ENCODE peak calls at places on chromosome 6, in seven cellular contexts. One of them, this sample, is unnamed.

GRCh38 chr6:46052479-46052878 is 36.8 kb upstream of the CLIC5 start:
- DNase-seq in GM04504: no peak
- DNase-seq in NCI-H1417: no peak
- DNase-seq in activated naive CD4-positive, alpha-beta T cell: no peak
- DNase-seq in activated CD4-positive, alpha-beta T cell treated with anti-CD3 and anti-CD28 coated beads, Interleukin-2, amount 50 U/mL, for 48 hours: no peak
- DNase-seq in A172: no peak
- DNase-seq in NCI-H1436: no peak
- DNase-seq in this sample: no peak

GRCh38 chr6:41056768-41057490 is 3.9 kb downstream of the APOBEC2 start:
- DNase-seq in GM04504: no peak
- DNase-seq in NCI-H1417: no peak
- DNase-seq in activated naive CD4-positive, alpha-beta T cell: no peak
- DNase-seq in activated CD4-positive, alpha-beta T cell treated with anti-CD3 and anti-CD28 coated beads, Interleukin-2, amount 50 U/mL, for 48 hours: no peak
- DNase-seq in A172: no peak
- DNase-seq in NCI-H1436: no peak
- DNase-seq in this sample: no peak

GRCh38 chr6:72084992-72085569 is 198.7 kb downstream of the RIMS1 start:
- DNase-seq in GM04504: no peak
- DNase-seq in NCI-H1417: peak
- DNase-seq in activated naive CD4-positive, alpha-beta T cell: no peak
- DNase-seq in activated CD4-positive, alpha-beta T cell treated with anti-CD3 and anti-CD28 coated beads, Interleukin-2, amount 50 U/mL, for 48 hours: no peak
- DNase-seq in A172: no peak
- DNase-seq in NCI-H1436: no peak
- DNase-seq in this sample: peak

GRCh38 chr6:105898286-105898685 is 187.8 kb upstream of the PRDM1 start:
- DNase-seq in GM04504: peak
- DNase-seq in NCI-H1417: no peak
- DNase-seq in activated naive CD4-positive, alpha-beta T cell: no peak
- DNase-seq in activated CD4-positive, alpha-beta T cell treated with anti-CD3 and anti-CD28 coated beads, Interleukin-2, amount 50 U/mL, for 48 hours: peak
- DNase-seq in A172: peak
- DNase-seq in NCI-H1436: no peak
- DNase-seq in this sample: no peak

GRCh38 chr6:46440133-46440532 is 51.1 kb downstream of the RCAN2 start:
- DNase-seq in GM04504: peak
- DNase-seq in NCI-H1417: no peak
- DNase-seq in activated naive CD4-positive, alpha-beta T cell: no peak
- DNase-seq in activated CD4-positive, alpha-beta T cell treated with anti-CD3 and anti-CD28 coated beads, Interleukin-2, amount 50 U/mL, for 48 hours: no peak
- DNase-seq in A172: no peak
- DNase-seq in NCI-H1436: no peak
- DNase-seq in this sample: no peak

GRCh38 chr6:3893487-3893886 is 44.3 kb downstream of the FAM50B start:
- DNase-seq in GM04504: no peak
- DNase-seq in NCI-H1417: no peak
- DNase-seq in activated naive CD4-positive, alpha-beta T cell: no peak
- DNase-seq in activated CD4-positive, alpha-beta T cell treated with anti-CD3 and anti-CD28 coated beads, Interleukin-2, amount 50 U/mL, for 48 hours: no peak
- DNase-seq in A172: no peak
- DNase-seq in NCI-H1436: no peak
- DNase-seq in this sample: no peak

GRCh38 chr6:163414367-163415175 is at the start of gene QKI:
- DNase-seq in GM04504: peak
- DNase-seq in NCI-H1417: peak
- DNase-seq in activated naive CD4-positive, alpha-beta T cell: peak
- DNase-seq in activated CD4-positive, alpha-beta T cell treated with anti-CD3 and anti-CD28 coated beads, Interleukin-2, amount 50 U/mL, for 48 hours: peak
- DNase-seq in A172: peak
- DNase-seq in NCI-H1436: peak
- DNase-seq in this sample: no peak

GRCh38 chr6:73285674-73286283 is 22.8 kb upstream of the KHDC1 start:
- DNase-seq in GM04504: no peak
- DNase-seq in NCI-H1417: peak
- DNase-seq in activated naive CD4-positive, alpha-beta T cell: no peak
- DNase-seq in activated CD4-positive, alpha-beta T cell treated with anti-CD3 and anti-CD28 coated beads, Interleukin-2, amount 50 U/mL, for 48 hours: no peak
- DNase-seq in A172: peak
- DNase-seq in NCI-H1436: no peak
- DNase-seq in this sample: peak

GRCh38 chr6:102438181-102438580 is 1044.7 kb downstream of the GRIK2 start:
- DNase-seq in GM04504: no peak
- DNase-seq in NCI-H1417: no peak
- DNase-seq in activated naive CD4-positive, alpha-beta T cell: no peak
- DNase-seq in activated CD4-positive, alpha-beta T cell treated with anti-CD3 and anti-CD28 coated beads, Interleukin-2, amount 50 U/mL, for 48 hours: no peak
- DNase-seq in A172: no peak
- DNase-seq in NCI-H1436: no peak
- DNase-seq in this sample: no peak

GRCh38 chr6:136897071-136897470 is 25.0 kb upstream of the SLC35D3 start:
- DNase-seq in GM04504: no peak
- DNase-seq in NCI-H1417: peak
- DNase-seq in activated naive CD4-positive, alpha-beta T cell: no peak
- DNase-seq in activated CD4-positive, alpha-beta T cell treated with anti-CD3 and anti-CD28 coated beads, Interleukin-2, amount 50 U/mL, for 48 hours: no peak
- DNase-seq in A172: no peak
- DNase-seq in NCI-H1436: no peak
- DNase-seq in this sample: no peak

GRCh38 chr6:131776986-131777385 is 30.8 kb upstream of the ENPP1 start:
- DNase-seq in GM04504: no peak
- DNase-seq in NCI-H1417: no peak
- DNase-seq in activated naive CD4-positive, alpha-beta T cell: no peak
- DNase-seq in activated CD4-positive, alpha-beta T cell treated with anti-CD3 and anti-CD28 coated beads, Interleukin-2, amount 50 U/mL, for 48 hours: no peak
- DNase-seq in A172: no peak
- DNase-seq in NCI-H1436: no peak
- DNase-seq in this sample: no peak

GRCh38 chr6:157323114-157323923 is at the start of gene TMEM242:
- DNase-seq in GM04504: peak
- DNase-seq in NCI-H1417: no peak
- DNase-seq in activated naive CD4-positive, alpha-beta T cell: no peak
- DNase-seq in activated CD4-positive, alpha-beta T cell treated with anti-CD3 and anti-CD28 coated beads, Interleukin-2, amount 50 U/mL, for 48 hours: peak
- DNase-seq in A172: peak
- DNase-seq in NCI-H1436: no peak
- DNase-seq in this sample: peak

GRCh38 chr6:150599199-150600002 is at the start of gene PLEKHG1:
- DNase-seq in GM04504: no peak
- DNase-seq in NCI-H1417: peak
- DNase-seq in activated naive CD4-positive, alpha-beta T cell: no peak
- DNase-seq in activated CD4-positive, alpha-beta T cell treated with anti-CD3 and anti-CD28 coated beads, Interleukin-2, amount 50 U/mL, for 48 hours: peak
- DNase-seq in A172: peak
- DNase-seq in NCI-H1436: peak
- DNase-seq in this sample: no peak

GRCh38 chr6:156686429-156686939 is 90.7 kb upstream of the ARID1B start:
- DNase-seq in GM04504: peak
- DNase-seq in NCI-H1417: peak
- DNase-seq in activated naive CD4-positive, alpha-beta T cell: no peak
- DNase-seq in activated CD4-positive, alpha-beta T cell treated with anti-CD3 and anti-CD28 coated beads, Interleukin-2, amount 50 U/mL, for 48 hours: peak
- DNase-seq in A172: peak
- DNase-seq in NCI-H1436: peak
- DNase-seq in this sample: peak

GRCh38 chr6:84719152-84719551 is 45.2 kb downstream of the TBX18 start:
- DNase-seq in GM04504: no peak
- DNase-seq in NCI-H1417: no peak
- DNase-seq in activated naive CD4-positive, alpha-beta T cell: no peak
- DNase-seq in activated CD4-positive, alpha-beta T cell treated with anti-CD3 and anti-CD28 coated beads, Interleukin-2, amount 50 U/mL, for 48 hours: no peak
- DNase-seq in A172: no peak
- DNase-seq in NCI-H1436: no peak
- DNase-seq in this sample: no peak

GRCh38 chr6:110874880-110875547 is 429 bp downstream of the AMD1 start:
- DNase-seq in GM04504: no peak
- DNase-seq in NCI-H1417: no peak
- DNase-seq in activated naive CD4-positive, alpha-beta T cell: peak
- DNase-seq in activated CD4-positive, alpha-beta T cell treated with anti-CD3 and anti-CD28 coated beads, Interleukin-2, amount 50 U/mL, for 48 hours: peak
- DNase-seq in A172: no peak
- DNase-seq in NCI-H1436: no peak
- DNase-seq in this sample: no peak

GRCh38 chr6:43740961-43741764 is 28.8 kb upstream of the VEGFA start:
- DNase-seq in GM04504: no peak
- DNase-seq in NCI-H1417: no peak
- DNase-seq in activated naive CD4-positive, alpha-beta T cell: no peak
- DNase-seq in activated CD4-positive, alpha-beta T cell treated with anti-CD3 and anti-CD28 coated beads, Interleukin-2, amount 50 U/mL, for 48 hours: no peak
- DNase-seq in A172: no peak
- DNase-seq in NCI-H1436: no peak
- DNase-seq in this sample: no peak

GRCh38 chr6:85669735-85670194 is 27.1 kb upstream of the SYNCRIP start:
- DNase-seq in GM04504: no peak
- DNase-seq in NCI-H1417: no peak
- DNase-seq in activated naive CD4-positive, alpha-beta T cell: no peak
- DNase-seq in activated CD4-positive, alpha-beta T cell treated with anti-CD3 and anti-CD28 coated beads, Interleukin-2, amount 50 U/mL, for 48 hours: peak
- DNase-seq in A172: no peak
- DNase-seq in NCI-H1436: no peak
- DNase-seq in this sample: peak

GRCh38 chr6:53009056-53009455 is 14.0 kb upstream of the GSTA4 start:
- DNase-seq in GM04504: no peak
- DNase-seq in NCI-H1417: no peak
- DNase-seq in activated naive CD4-positive, alpha-beta T cell: no peak
- DNase-seq in activated CD4-positive, alpha-beta T cell treated with anti-CD3 and anti-CD28 coated beads, Interleukin-2, amount 50 U/mL, for 48 hours: no peak
- DNase-seq in A172: no peak
- DNase-seq in NCI-H1436: no peak
- DNase-seq in this sample: no peak

GRCh38 chr6:4004249-4004648 is 74.7 kb downstream of the FAM217A start:
- DNase-seq in GM04504: no peak
- DNase-seq in NCI-H1417: no peak
- DNase-seq in activated naive CD4-positive, alpha-beta T cell: no peak
- DNase-seq in activated CD4-positive, alpha-beta T cell treated with anti-CD3 and anti-CD28 coated beads, Interleukin-2, amount 50 U/mL, for 48 hours: no peak
- DNase-seq in A172: no peak
- DNase-seq in NCI-H1436: no peak
- DNase-seq in this sample: no peak

GRCh38 chr6:154041001-154041400 is 2.0 kb downstream of the OPRM1 start:
- DNase-seq in GM04504: no peak
- DNase-seq in NCI-H1417: peak
- DNase-seq in activated naive CD4-positive, alpha-beta T cell: no peak
- DNase-seq in activated CD4-positive, alpha-beta T cell treated with anti-CD3 and anti-CD28 coated beads, Interleukin-2, amount 50 U/mL, for 48 hours: no peak
- DNase-seq in A172: no peak
- DNase-seq in NCI-H1436: no peak
- DNase-seq in this sample: no peak

GRCh38 chr6:145261758-145262157 is 473.6 kb downstream of the EPM2A start:
- DNase-seq in GM04504: no peak
- DNase-seq in NCI-H1417: no peak
- DNase-seq in activated naive CD4-positive, alpha-beta T cell: no peak
- DNase-seq in activated CD4-positive, alpha-beta T cell treated with anti-CD3 and anti-CD28 coated beads, Interleukin-2, amount 50 U/mL, for 48 hours: no peak
- DNase-seq in A172: no peak
- DNase-seq in NCI-H1436: no peak
- DNase-seq in this sample: no peak

GRCh38 chr6:119034827-119035458 is 43.5 kb downstream of the FAM184A start:
- DNase-seq in GM04504: no peak
- DNase-seq in NCI-H1417: no peak
- DNase-seq in activated naive CD4-positive, alpha-beta T cell: no peak
- DNase-seq in activated CD4-positive, alpha-beta T cell treated with anti-CD3 and anti-CD28 coated beads, Interleukin-2, amount 50 U/mL, for 48 hours: no peak
- DNase-seq in A172: no peak
- DNase-seq in NCI-H1436: no peak
- DNase-seq in this sample: no peak

GRCh38 chr6:134491473-134491872 is 173.6 kb upstream of the SGK1 start:
- DNase-seq in GM04504: no peak
- DNase-seq in NCI-H1417: no peak
- DNase-seq in activated naive CD4-positive, alpha-beta T cell: no peak
- DNase-seq in activated CD4-positive, alpha-beta T cell treated with anti-CD3 and anti-CD28 coated beads, Interleukin-2, amount 50 U/mL, for 48 hours: no peak
- DNase-seq in A172: peak
- DNase-seq in NCI-H1436: no peak
- DNase-seq in this sample: no peak

GRCh38 chr6:20069130-20069529 is 143.1 kb downstream of the MBOAT1 start:
- DNase-seq in GM04504: no peak
- DNase-seq in NCI-H1417: peak
- DNase-seq in activated naive CD4-positive, alpha-beta T cell: no peak
- DNase-seq in activated CD4-positive, alpha-beta T cell treated with anti-CD3 and anti-CD28 coated beads, Interleukin-2, amount 50 U/mL, for 48 hours: no peak
- DNase-seq in A172: no peak
- DNase-seq in NCI-H1436: no peak
- DNase-seq in this sample: no peak

GRCh38 chr6:158059108-158059507 is 77.4 kb downstream of the SYNJ2 start:
- DNase-seq in GM04504: no peak
- DNase-seq in NCI-H1417: no peak
- DNase-seq in activated naive CD4-positive, alpha-beta T cell: no peak
- DNase-seq in activated CD4-positive, alpha-beta T cell treated with anti-CD3 and anti-CD28 coated beads, Interleukin-2, amount 50 U/mL, for 48 hours: no peak
- DNase-seq in A172: no peak
- DNase-seq in NCI-H1436: no peak
- DNase-seq in this sample: no peak

GRCh38 chr6:10676403-10676802 is 18.0 kb downstream of the C6orf52 start:
- DNase-seq in GM04504: no peak
- DNase-seq in NCI-H1417: no peak
- DNase-seq in activated naive CD4-positive, alpha-beta T cell: no peak
- DNase-seq in activated CD4-positive, alpha-beta T cell treated with anti-CD3 and anti-CD28 coated beads, Interleukin-2, amount 50 U/mL, for 48 hours: no peak
- DNase-seq in A172: no peak
- DNase-seq in NCI-H1436: no peak
- DNase-seq in this sample: no peak

GRCh38 chr6:37868447-37868825 is 48.9 kb downstream of the ZFAND3 start:
- DNase-seq in GM04504: peak
- DNase-seq in NCI-H1417: no peak
- DNase-seq in activated naive CD4-positive, alpha-beta T cell: no peak
- DNase-seq in activated CD4-positive, alpha-beta T cell treated with anti-CD3 and anti-CD28 coated beads, Interleukin-2, amount 50 U/mL, for 48 hours: peak
- DNase-seq in A172: peak
- DNase-seq in NCI-H1436: no peak
- DNase-seq in this sample: peak

This sample was measured in RKO.